ENCODE peak calls at places on chromosome 16, in five cellular contexts. K is EH, J is posterior cingulate gyrus, F is activated T-helper 1 cell treated with Interleukin-2 at 50 U/mL for 16 hours, T is kidney tubule cell. W is an unnamed sample.

GRCh38 chr16:19396555-19397011 is 21.1 kb upstream of the TMC5 start:
- DNase-seq in K (no peak), J (no peak), F (no peak), T (peak), W (no peak)

GRCh38 chr16:48353565-48354163 is 31.5 kb downstream of the SIAH1 start:
- DNase-seq in K (peak), J (no peak), F (peak), T (peak), W (peak)

GRCh38 chr16:23377071-23377931 is 75.2 kb downstream of the SCNN1B start:
- DNase-seq in K (no peak), J (no peak), F (no peak), T (no peak), W (no peak)

GRCh38 chr16:85617948-85618347 is 4.8 kb downstream of the GSE1 start:
- DNase-seq in K (no peak), J (no peak), F (no peak), T (no peak), W (no peak)

GRCh38 chr16:55471448-55472097 is 7.4 kb upstream of the MMP2 start:
- DNase-seq in K (peak), J (no peak), F (no peak), T (peak), W (peak)

GRCh38 chr16:30972872-30973271 is 12.1 kb upstream of the HSD3B7 start:
- DNase-seq in K (peak), J (no peak), F (no peak), T (no peak), W (peak)

GRCh38 chr16:57481421-57481820 is 4.9 kb downstream of the DOK4 start:
- DNase-seq in K (no peak), J (no peak), F (no peak), T (no peak), W (no peak)

GRCh38 chr16:68732068-68732680 is 4.9 kb upstream of the CDH1 start:
- DNase-seq in K (peak), J (no peak), F (no peak), T (peak), W (peak)

GRCh38 chr16:86576591-86577313 is 1.6 kb upstream of the FOXL1 start:
- DNase-seq in K (peak), J (no peak), F (no peak), T (peak), W (peak)

GRCh38 chr16:51408357-51408756 is 257.3 kb upstream of the SALL1 start:
- DNase-seq in K (peak), J (no peak), F (no peak), T (peak), W (peak)

GRCh38 chr16:85528528-85529387 is 84.4 kb upstream of the GSE1 start:
- DNase-seq in K (no peak), J (no peak), F (no peak), T (peak), W (no peak)

GRCh38 chr16:83162791-83163190 is 536.0 kb downstream of the CDH13 start:
- DNase-seq in K (no peak), J (no peak), F (no peak), T (no peak), W (no peak)

GRCh38 chr16:3637371-3637923 is 17.0 kb upstream of the DNASE1 start:
- DNase-seq in K (peak), J (no peak), F (no peak), T (peak), W (no peak)

GRCh38 chr16:57479422-57480126 is 6.7 kb downstream of the DOK4 start:
- DNase-seq in K (peak), J (no peak), F (no peak), T (peak), W (peak)

GRCh38 chr16:21088646-21089538 is 61.8 kb downstream of the DNAH3 start:
- DNase-seq in K (peak), J (no peak), F (no peak), T (peak), W (peak)

GRCh38 chr16:2966803-2967184 is 2.4 kb upstream of the PAQR4 start:
- DNase-seq in K (no peak), J (no peak), F (no peak), T (no peak), W (peak)

GRCh38 chr16:57764341-57765159 is 29.0 kb downstream of the KATNB1 start:
- DNase-seq in K (peak), J (peak), F (no peak), T (peak), W (peak)

GRCh38 chr16:73464834-73465233 is 416.9 kb upstream of the ZFHX3 start:
- DNase-seq in K (no peak), J (no peak), F (no peak), T (no peak), W (no peak)

GRCh38 chr16:9446471-9447194 is 355.2 kb downstream of the HAPSTR1 start:
- DNase-seq in K (no peak), J (no peak), F (no peak), T (peak), W (peak)

GRCh38 chr16:66387817-66388332 is 21.4 kb downstream of the CDH5 start:
- DNase-seq in K (no peak), J (no peak), F (no peak), T (no peak), W (no peak)

GRCh38 chr16:87382023-87382785 is 1.4 kb downstream of the FBXO31 start:
- DNase-seq in K (no peak), J (no peak), F (no peak), T (no peak), W (no peak)

GRCh38 chr16:77531741-77532140 is 96.9 kb upstream of the ADAMTS18 start:
- DNase-seq in K (peak), J (no peak), F (no peak), T (peak), W (peak)

GRCh38 chr16:89308391-89309333 is 91.2 kb downstream of the ZNF778 start:
- DNase-seq in K (no peak), J (no peak), F (no peak), T (no peak), W (no peak)

GRCh38 chr16:20851601-20852000 is 45.3 kb downstream of the REXO5 start:
- DNase-seq in K (peak), J (peak), F (no peak), T (peak), W (peak)

GRCh38 chr16:69860233-69861231 is 90.6 kb upstream of the CLEC18A start:
- DNase-seq in K (no peak), J (no peak), F (no peak), T (no peak), W (no peak)

GRCh38 chr16:24850289-24850931 is 4.6 kb downstream of the SLC5A11 start:
- DNase-seq in K (peak), J (no peak), F (no peak), T (peak), W (peak)

W was measured in astrocyte of the hippocampus.